ENCODE peak calls at places on chromosomes 3 and 15, in five cellular contexts. H, J, O, X and W are unnamed samples.

GRCh38 chr3:158106773-158107461 is 697 bp upstream of the SHOX2 start:
- DNase-seq in H (peak; percentile 56), J (peak; percentile 19), O (peak; percentile 51), X (no peak), W (no peak)

GRCh38 chr15:80480909-80481308 is 76.7 kb downstream of the ARNT2 start:
- DNase-seq in H (no peak), J (no peak), O (no peak), X (peak; percentile 38), W (no peak)

GRCh38 chr3:72890166-72890925 is 2.5 kb downstream of the GXYLT2 start:
- DNase-seq in H (no peak), J (no peak), O (no peak), X (no peak), W (no peak)

GRCh38 chr3:149959443-149959842 is 11.3 kb downstream of the PFN2 start:
- DNase-seq in H (no peak), J (no peak), O (no peak), X (no peak), W (no peak)

GRCh38 chr15:57510647-57511046 is 81.1 kb upstream of the MYZAP start:
- DNase-seq in H (no peak), J (no peak), O (no peak), X (no peak), W (no peak)

GRCh38 chr3:196131921-196132320 is 50.0 kb upstream of the TFRC start:
- DNase-seq in H (no peak), J (no peak), O (no peak), X (no peak), W (no peak)

GRCh38 chr3:172520332-172520831 is 2.8 kb downstream of the TNFSF10 start:
- DNase-seq in H (no peak), J (no peak), O (peak; percentile 13), X (peak; percentile 89), W (no peak)

GRCh38 chr15:90902996-90903732 is at the start of gene MAN2A2:
- DNase-seq in H (peak; percentile 65), J (peak; percentile 64), O (peak; percentile 84), X (no peak), W (peak; percentile 69)

GRCh38 chr15:62539236-62539635 is 374.2 kb upstream of the C2CD4B start:
- DNase-seq in H (no peak), J (no peak), O (no peak), X (no peak), W (no peak)

GRCh38 chr15:96351801-96352593 is 21.5 kb downstream of the NR2F2 start:
- DNase-seq in H (peak; percentile 61), J (no peak), O (no peak), X (no peak), W (no peak)

GRCh38 chr15:77021803-77022381 is 27.0 kb downstream of the PSTPIP1 start:
- DNase-seq in H (no peak), J (no peak), O (no peak), X (peak; percentile 44), W (no peak)

GRCh38 chr15:59194639-59195325 is 11.9 kb upstream of the LDHAL6B start:
- DNase-seq in H (no peak), J (no peak), O (no peak), X (no peak), W (no peak)

GRCh38 chr3:4981688-4982494 is 2.7 kb downstream of the BHLHE40 start:
- DNase-seq in H (no peak), J (peak; percentile 59), O (no peak), X (peak; percentile 88), W (no peak)

GRCh38 chr3:16828815-16829214 is 55.9 kb upstream of the PLCL2 start:
- DNase-seq in H (peak; percentile 45), J (peak; percentile 11), O (no peak), X (peak; percentile 66), W (peak; percentile 50)

GRCh38 chr3:156396851-156397250 is 158.1 kb downstream of the SSR3 start:
- DNase-seq in H (no peak), J (no peak), O (no peak), X (no peak), W (no peak)

GRCh38 chr15:33789141-33789540 is 179.2 kb upstream of the CHRM5 start:
- DNase-seq in H (no peak), J (no peak), O (no peak), X (peak; percentile 25), W (no peak)

GRCh38 chr3:61903931-61904657 is 342.7 kb downstream of the PTPRG start:
- DNase-seq in H (no peak), J (no peak), O (peak; percentile 18), X (peak; percentile 14), W (no peak)